ENCODE peak calls at places on chromosome X, in nine cellular contexts. D is spleen, U is tibial nerve, O is suprapubic skin, N is uterus, H is stomach, B is K562, F is IMR-90, L is ovary. W is an unnamed sample.
A peak's percentile ranks its signal among the peaks of the same experiment; 100 is the strongest.

GRCh38 chrX:11672213-11672612 is 6.5 kb upstream of the ARHGAP6 start:
- DNase-seq in D (no peak), U (no peak), O (no peak), N (no peak), H (no peak), B (no peak), F (no peak), L (no peak), W (no peak)

GRCh38 chrX:17656035-17656418 is 81.3 kb upstream of the SCML1 start:
- DNase-seq in D (no peak), U (no peak), O (no peak), N (no peak), H (no peak), B (no peak), F (no peak), L (no peak), W (no peak)

GRCh38 chrX:153968754-153969124 is 2.9 kb downstream of the HCFC1 start:
- DNase-seq in D (peak; percentile 79), U (no peak), O (no peak), N (no peak), H (no peak), B (peak; percentile 75), F (no peak), L (no peak), W (no peak)

GRCh38 chrX:2677764-2678163 is 13.3 kb upstream of the CD99 start:
- DNase-seq in D (no peak), U (peak; percentile 51), O (peak; percentile 87), N (peak; percentile 84), H (peak; percentile 33), B (peak; percentile 71), F (peak; percentile 99), L (peak; percentile 89), W (peak; percentile 43)

GRCh38 chrX:11351375-11352295 is 58.4 kb downstream of the AMELX start:
- DNase-seq in D (peak; percentile 66), U (peak; percentile 14), O (peak; percentile 55), N (peak; percentile 68), H (peak; percentile 40), B (no peak), F (peak; percentile 84), L (peak; percentile 47), W (no peak)

GRCh38 chrX:49934148-49934547 is 11.8 kb downstream of the CLCN5 start:
- DNase-seq in D (no peak), U (no peak), O (no peak), N (no peak), H (no peak), B (no peak), F (no peak), L (no peak), W (no peak)

GRCh38 chrX:133333154-133333750 is 82.0 kb downstream of the GPC4 start:
- DNase-seq in D (no peak), U (no peak), O (no peak), N (no peak), H (no peak), B (no peak), F (no peak), L (no peak), W (no peak)

GRCh38 chrX:63755892-63756291 is 29.1 kb downstream of the ARHGEF9 start:
- DNase-seq in D (no peak), U (no peak), O (no peak), N (no peak), H (no peak), B (no peak), F (no peak), L (no peak), W (no peak)

GRCh38 chrX:13420545-13421183 is 100.8 kb upstream of the ATXN3L start:
- DNase-seq in D (no peak), U (no peak), O (no peak), N (no peak), H (no peak), B (no peak), F (no peak), L (no peak), W (no peak)

GRCh38 chrX:39248330-39248729 is 447.1 kb downstream of the MID1IP1 start:
- DNase-seq in D (no peak), U (no peak), O (no peak), N (no peak), H (no peak), B (no peak), F (no peak), L (no peak), W (no peak)

GRCh38 chrX:85544609-85545008 is 165.1 kb upstream of the POF1B start:
- DNase-seq in D (no peak), U (no peak), O (no peak), N (no peak), H (no peak), B (no peak), F (no peak), L (no peak), W (no peak)

GRCh38 chrX:136130931-136131843 is 16.1 kb upstream of the FHL1 start:
- DNase-seq in D (no peak), U (no peak), O (no peak), N (no peak), H (no peak), B (peak; percentile 11), F (peak; percentile 82), L (no peak), W (no peak)

GRCh38 chrX:114611018-114611619 is 27.2 kb downstream of the HTR2C start:
- DNase-seq in D (no peak), U (no peak), O (no peak), N (no peak), H (peak; percentile 32), B (peak; percentile 53), F (peak; percentile 35), L (no peak), W (no peak)

DNA sequence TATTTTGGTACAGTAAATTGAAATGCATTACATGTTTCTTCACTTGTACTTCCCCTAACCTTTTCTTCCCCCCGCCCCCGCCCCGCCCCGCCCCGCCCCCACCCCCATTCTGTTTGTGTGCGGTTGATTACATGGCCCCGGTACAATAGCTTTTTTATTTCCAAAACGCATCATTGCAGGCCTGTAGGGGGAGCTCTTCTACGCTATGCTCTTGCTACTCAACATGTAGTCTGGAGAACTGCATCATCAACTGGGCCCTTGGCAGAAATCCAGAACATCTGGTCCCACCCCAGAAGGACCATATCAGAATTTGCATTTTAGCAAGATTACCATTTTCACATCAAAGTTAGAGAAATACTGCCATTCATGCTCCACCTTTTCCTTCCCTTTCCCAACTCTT is 333.3 kb upstream of the DDX53 start:
- DNase-seq in D (no peak), U (no peak), O (no peak), N (no peak), H (no peak), B (peak; percentile 24), F (peak; percentile 27), L (no peak), W (no peak)
- TF ChIP-seq CTCF in D (no peak), U (no peak), O (no peak), N (no peak), H (no peak), B (no peak), F (peak; percentile 14), L (no peak), W (no peak)

GRCh38 chrX:8314881-8315280 is 143.8 kb upstream of the VCX2 start:
- DNase-seq in D (no peak), U (no peak), O (no peak), N (no peak), H (no peak), B (no peak), F (no peak), L (no peak), W (peak; percentile 37)
- TF ChIP-seq POLR2A in D (no peak), U (no peak), O (no peak), N (no peak), H (no peak), B (no peak), F (no peak), L (no peak), W (no peak)

DNA sequence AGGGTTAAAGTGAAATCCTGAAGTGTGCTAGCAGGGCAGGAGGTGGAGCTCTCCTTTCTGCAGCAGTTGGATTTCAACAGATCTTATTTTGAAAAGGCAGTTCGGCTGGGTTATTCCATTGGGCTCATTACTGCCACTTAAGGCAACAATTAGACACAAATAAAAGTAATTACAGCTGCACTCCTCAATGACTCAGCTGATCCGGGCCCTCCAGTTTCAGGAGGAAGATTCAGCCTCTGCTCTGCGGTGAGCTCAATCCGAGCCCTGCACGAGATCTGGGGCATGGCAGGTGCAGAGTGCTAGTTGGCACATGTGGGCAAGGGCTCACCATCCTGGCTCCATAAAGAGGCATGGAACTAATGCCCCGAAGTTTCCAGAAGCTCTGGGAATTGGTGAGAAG is 85.4 kb downstream of the PHKA2 start:
- DNase-seq in D (peak; percentile 31), U (no peak), O (no peak), N (no peak), H (no peak), B (no peak), F (no peak), L (no peak), W (no peak)
- H3K36me3 ChIP-seq in D (peaks cover 4% of the 10 kb centered on the region), U (no peaks in the 10 kb centered on the region), O (peaks cover 18% of the 10 kb centered on the region), N (no peaks in the 10 kb centered on the region), H (peaks cover 41% of the 10 kb centered on the region), B (peaks cover 5% of the 10 kb centered on the region), F (peaks cover 2% of the 10 kb centered on the region), L (no peaks in the 10 kb centered on the region), W (peaks cover 3% of the 10 kb centered on the region)

GRCh38 chrX:48697182-48697727 is 721 bp downstream of the SUV39H1 start:
- DNase-seq in D (peak; percentile 67), U (no peak), O (no peak), N (no peak), H (no peak), B (peak; percentile 21), F (no peak), L (no peak), W (no peak)

GRCh38 chrX:48695524-48695875 is 1.0 kb upstream of the SUV39H1 start:
- DNase-seq in D (peak; percentile 74), U (no peak), O (no peak), N (no peak), H (no peak), B (no peak), F (peak; percentile 28), L (no peak), W (no peak)

GRCh38 chrX:48696301-48697181 is at the start of gene SUV39H1:
- DNase-seq in D (peak; percentile 96), U (peak; percentile 76), O (peak; percentile 89), N (peak; percentile 86), H (peak; percentile 88), B (peak; percentile 92), F (peak; percentile 81), L (peak; percentile 87), W (peak; percentile 94)

GRCh38 chrX:48695925-48696300 is 621 bp upstream of the SUV39H1 start:
- DNase-seq in D (no peak), U (no peak), O (no peak), N (no peak), H (no peak), B (no peak), F (no peak), L (no peak), W (no peak)

DNA sequence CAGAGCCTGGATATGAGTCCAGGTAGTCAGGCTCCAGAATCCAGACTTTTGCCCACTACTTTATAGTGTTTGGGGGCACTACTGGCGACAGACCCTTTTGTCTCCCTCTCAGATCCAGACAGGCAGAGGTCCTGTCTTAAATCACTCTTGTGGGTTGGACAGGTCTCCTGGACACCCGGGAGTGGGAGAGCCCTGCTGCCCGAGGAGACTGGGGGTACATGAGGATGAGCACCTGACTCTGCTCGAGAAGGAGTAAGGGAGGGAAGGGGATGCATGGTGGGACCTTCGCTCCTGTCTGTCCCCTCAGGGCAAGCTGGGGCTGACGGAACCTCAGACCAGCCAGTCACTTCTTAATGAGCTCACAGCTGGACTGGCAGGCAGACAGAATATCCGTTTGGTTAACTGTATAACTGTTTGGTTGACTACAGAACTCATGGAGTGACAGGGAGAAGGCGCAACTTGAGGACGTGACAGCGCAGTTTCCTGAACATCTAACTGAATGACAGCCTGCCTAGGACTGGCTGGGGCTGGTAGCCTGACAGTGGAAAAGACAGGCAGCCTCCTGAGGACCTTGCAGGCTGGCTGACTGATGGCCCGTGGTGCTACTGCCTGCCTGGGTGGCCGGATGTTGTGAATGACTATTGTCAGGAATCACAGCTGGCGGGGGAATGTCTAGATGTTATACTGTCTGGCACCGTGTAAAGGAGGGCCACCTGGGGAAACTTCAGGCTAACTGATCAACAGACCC is 1.6 kb upstream of the SUV39H1 start:
- DNase-seq in D (peak; percentile 61), U (no peak), O (no peak), N (no peak), H (no peak), B (no peak), F (no peak), L (no peak), W (no peak)
- TF ChIP-seq CTCF in D (no peak), U (no peak), O (no peak), N (no peak), H (no peak), B (no peak), F (no peak), L (no peak), W (no peak)

W was measured in right lobe of liver.